ENCODE peak calls at places on chromosomes 11 and 22, in eight cellular contexts. N, H, A, F, V, C, J and U are unnamed samples.

GRCh38 chr11:16117989-16118810 is 238.1 kb downstream of the SOX6 start:
- DNase-seq in H (no peak), A (no peak), F (no peak), V (no peak), C (no peak), J (no peak), N (no peak), U (no peak)

GRCh38 chr11:71325418-71326327 is 73.3 kb upstream of the SHANK2 start:
- DNase-seq in H (no peak), C (no peak), J (no peak), N (no peak), F (no peak), V (no peak), A (no peak), U (no peak)

GRCh38 chr11:58641326-58641725 is 18.9 kb downstream of the CNTF start:
- DNase-seq in J (no peak), H (no peak), F (no peak), V (no peak), C (no peak), N (no peak), A (no peak), U (no peak)

GRCh38 chr11:112127056-112127455 is 36.8 kb downstream of the IL18 start:
- DNase-seq in H (no peak), F (no peak), C (peak; percentile 73), V (no peak), A (no peak), J (no peak), N (no peak), U (no peak)

GRCh38 chr11:94938399-94939055 is 34.8 kb downstream of the CWC15 start:
- DNase-seq in A (no peak), C (peak; percentile 89), J (no peak), H (no peak), F (no peak), V (no peak), N (peak; percentile 69), U (no peak)

GRCh38 chr11:125593113-125593761 is 585 bp downstream of the STT3A start:
- DNase-seq in F (no peak), V (peak; percentile 42), J (peak; percentile 24), C (peak; percentile 49), H (no peak), N (no peak), A (peak; percentile 54), U (no peak)

GRCh38 chr11:8370812-8371515 is 107.3 kb upstream of the LMO1 start:
- DNase-seq in J (no peak), C (no peak), V (no peak), H (no peak), N (no peak), A (no peak), F (no peak), U (no peak)

GRCh38 chr11:94664336-94664735 is 97.2 kb downstream of the PIWIL4 start:
- DNase-seq in A (peak; percentile 86), H (no peak), F (no peak), V (peak; percentile 5), C (peak; percentile 36), N (no peak), J (no peak), U (peak; percentile 57)

GRCh38 chr22:28799834-28800307 is 498 bp downstream of the XBP1 start:
- DNase-seq in V (no peak), H (no peak), A (no peak), N (peak; percentile 71), F (peak; percentile 77), J (peak; percentile 41), C (peak; percentile 69), U (peak; percentile 72)

GRCh38 chr11:94525933-94526332 is 13.7 kb downstream of the C11orf97 start:
- DNase-seq in A (no peak), C (peak; percentile 50), F (no peak), V (no peak), N (peak; percentile 81), J (no peak), H (no peak), U (peak; percentile 68)

GRCh38 chr11:79822771-79823170 is 381.9 kb upstream of the TENM4 start:
- DNase-seq in N (no peak), V (no peak), J (no peak), H (no peak), C (no peak), F (no peak), A (no peak), U (no peak)

GRCh38 chr22:37638351-37639069 is 959 bp upstream of the SH3BP1 start:
- DNase-seq in C (no peak), F (no peak), V (no peak), H (peak; percentile 59), A (no peak), N (no peak), J (no peak), U (no peak)

GRCh38 chr11:112459001-112459400 is 198.3 kb upstream of the PLET1 start:
- DNase-seq in J (no peak), F (no peak), V (no peak), H (no peak), A (no peak), C (peak; percentile 38), N (no peak), U (no peak)

GRCh38 chr11:65118097-65118837 is 766 bp upstream of the ZNHIT2 start:
- DNase-seq in V (no peak), H (no peak), J (no peak), C (no peak), F (no peak), A (no peak), N (no peak), U (no peak)

GRCh38 chr11:80118071-80118470 is 677.2 kb upstream of the TENM4 start:
- DNase-seq in V (no peak), A (no peak), F (no peak), C (no peak), H (no peak), N (no peak), J (no peak), U (no peak)

GRCh38 chr11:83157755-83158473 is 983 bp downstream of the PCF11 start:
- DNase-seq in H (peak; percentile 26), J (peak; percentile 64), V (peak; percentile 61), N (no peak), F (no peak), A (peak; percentile 44), C (peak; percentile 60), U (peak; percentile 32)
- TF ChIP-seq CTCF in H (peak; percentile 12), J (no peak), V (no peak), N (peak; percentile 34), F (no peak), A (no peak), C (no peak), U (no peak)

GRCh38 chr11:25794804-25795203 is 537.1 kb upstream of the ANO3 start:
- DNase-seq in C (no peak), J (no peak), H (no peak), A (no peak), N (no peak), V (no peak), F (no peak), U (no peak)
- TF ChIP-seq CTCF in C (no peak), J (no peak), H (no peak), A (no peak), N (no peak), V (no peak), F (no peak), U (no peak)

GRCh38 chr11:68039526-68040086 is 781 bp downstream of the TCIRG1 start:
- DNase-seq in F (no peak), C (no peak), A (no peak), J (peak; percentile 37), H (peak; percentile 64), V (no peak), N (no peak), U (no peak)

GRCh38 chr11:68040121-68040956 is 1.5 kb downstream of the TCIRG1 start:
- DNase-seq in H (peak; percentile 97), A (peak; percentile 73), C (peak; percentile 94), V (peak; percentile 64), J (peak; percentile 58), N (peak; percentile 85), F (peak; percentile 71), U (no peak)

GRCh38 chr11:68037481-68038225 is 1.2 kb upstream of the TCIRG1 start:
- DNase-seq in J (no peak), H (no peak), C (no peak), V (no peak), A (no peak), N (no peak), F (no peak), U (no peak)

GRCh38 chr11:68038226-68038717 is 553 bp upstream of the TCIRG1 start:
- DNase-seq in N (no peak), V (no peak), H (no peak), J (no peak), F (no peak), A (no peak), C (no peak), U (no peak)

GRCh38 chr11:68038718-68039525 is at the start of gene TCIRG1:
- DNase-seq in F (no peak), V (peak; percentile 80), J (peak; percentile 81), A (peak; percentile 73), C (peak; percentile 90), H (peak; percentile 78), N (peak; percentile 91), U (peak; percentile 78)
- TF ChIP-seq CTCF in F (no peak), V (no peak), J (no peak), A (no peak), C (no peak), H (no peak), N (no peak), U (no peak)

GRCh38 chr11:134276396-134277175 is 407 bp downstream of the GLB1L3 start:
- DNase-seq in A (no peak), N (no peak), H (no peak), J (peak; percentile 25), C (no peak), V (no peak), F (peak; percentile 69), U (no peak)
- TF ChIP-seq CTCF in A (no peak), N (no peak), H (no peak), J (no peak), C (no peak), V (no peak), F (peak; percentile 9), U (no peak)

GRCh38 chr11:117823294-117823940 is 1.1 kb downstream of the FXYD2 start:
- DNase-seq in H (no peak), J (no peak), V (peak; percentile 25), F (no peak), C (no peak), A (no peak), N (no peak), U (no peak)
- TF ChIP-seq CTCF in H (peak; percentile 37), J (no peak), V (no peak), F (peak; percentile 63), C (peak; percentile 29), A (peak; percentile 40), N (peak; percentile 46), U (no peak)

DNA sequence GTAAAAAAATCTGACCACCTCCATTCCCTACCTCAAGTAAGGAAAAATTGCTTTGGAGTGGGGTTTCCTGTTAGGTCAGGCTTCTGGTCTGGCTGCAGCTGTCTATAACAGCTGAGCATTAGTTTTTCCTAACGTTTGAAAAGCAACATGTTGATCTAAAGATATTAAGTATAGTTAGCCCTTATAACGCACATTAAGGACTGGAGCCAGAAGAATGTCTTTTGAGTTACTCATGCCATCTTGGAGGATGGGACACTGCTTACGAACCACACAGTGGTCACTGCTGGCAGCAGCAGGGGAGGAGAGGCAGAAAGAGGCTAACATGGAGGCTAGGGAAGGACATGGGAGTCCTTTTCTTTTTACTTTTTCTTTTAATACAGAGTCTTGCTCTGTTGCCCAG is 44.1 kb upstream of the GDPD4 start:
- DNase-seq in J (no peak), F (no peak), V (no peak), H (no peak), N (no peak), A (no peak), C (peak; percentile 28), U (no peak)
- TF ChIP-seq CTCF in J (no peak), F (no peak), V (no peak), H (no peak), N (no peak), A (no peak), C (no peak), U (no peak)